ENCODE peak calls at places on chromosome 14, in six cellular contexts. One of them, this sample, is unnamed.

GRCh38 chr14:63245893-63246292 is 41.6 kb downstream of the RHOJ start:
- DNase-seq in memory B cell: no peak
- DNase-seq in T-helper 2 cell: no peak
- DNase-seq in fibroblast of gingiva: no peak
- DNase-seq in astrocyte of the cerebellum: no peak
- DNase-seq in HEK293T: no peak
- DNase-seq in this sample: no peak

GRCh38 chr14:58362798-58363412 is 32.8 kb upstream of the TOMM20L start:
- DNase-seq in memory B cell: no peak
- DNase-seq in T-helper 2 cell: no peak
- DNase-seq in fibroblast of gingiva: peak; percentile 4
- DNase-seq in astrocyte of the cerebellum: peak; percentile 11
- DNase-seq in HEK293T: peak; percentile 16
- DNase-seq in this sample: no peak

GRCh38 chr14:20419404-20419803 is 6.1 kb upstream of the TEP1 start:
- DNase-seq in memory B cell: no peak
- DNase-seq in T-helper 2 cell: no peak
- DNase-seq in fibroblast of gingiva: no peak
- DNase-seq in astrocyte of the cerebellum: no peak
- DNase-seq in HEK293T: no peak
- DNase-seq in this sample: no peak

GRCh38 chr14:92690171-92691011 is 58.0 kb downstream of the LGMN start:
- DNase-seq in memory B cell: no peak
- DNase-seq in T-helper 2 cell: no peak
- DNase-seq in fibroblast of gingiva: peak; percentile 36
- DNase-seq in astrocyte of the cerebellum: peak; percentile 32
- DNase-seq in HEK293T: peak; percentile 35
- DNase-seq in this sample: peak; percentile 36

GRCh38 chr14:61193471-61193870 is 87.7 kb downstream of the TMEM30B start:
- DNase-seq in memory B cell: no peak
- DNase-seq in T-helper 2 cell: no peak
- DNase-seq in fibroblast of gingiva: peak; percentile 50
- DNase-seq in astrocyte of the cerebellum: no peak
- DNase-seq in HEK293T: no peak
- DNase-seq in this sample: no peak

GRCh38 chr14:59438148-59438766 is 26.9 kb downstream of the GPR135 start:
- DNase-seq in memory B cell: no peak
- DNase-seq in T-helper 2 cell: no peak
- DNase-seq in fibroblast of gingiva: peak; percentile 72
- DNase-seq in astrocyte of the cerebellum: peak; percentile 60
- DNase-seq in HEK293T: no peak
- DNase-seq in this sample: no peak

GRCh38 chr14:39186941-39187525 is 12.0 kb downstream of the PNN start:
- DNase-seq in memory B cell: no peak
- DNase-seq in T-helper 2 cell: no peak
- DNase-seq in fibroblast of gingiva: no peak
- DNase-seq in astrocyte of the cerebellum: no peak
- DNase-seq in HEK293T: no peak
- DNase-seq in this sample: no peak

GRCh38 chr14:93787465-93788306 is 599 bp downstream of the PRIMA1 start:
- DNase-seq in memory B cell: no peak
- DNase-seq in T-helper 2 cell: no peak
- DNase-seq in fibroblast of gingiva: no peak
- DNase-seq in astrocyte of the cerebellum: no peak
- DNase-seq in HEK293T: no peak
- DNase-seq in this sample: peak; percentile 65

GRCh38 chr14:82354126-82354525 is 820.5 kb upstream of the SEL1L start:
- DNase-seq in memory B cell: no peak
- DNase-seq in T-helper 2 cell: no peak
- DNase-seq in fibroblast of gingiva: no peak
- DNase-seq in astrocyte of the cerebellum: no peak
- DNase-seq in HEK293T: no peak
- DNase-seq in this sample: no peak

GRCh38 chr14:93078830-93079229 is 36.9 kb downstream of the ITPK1 start:
- DNase-seq in memory B cell: no peak
- DNase-seq in T-helper 2 cell: no peak
- DNase-seq in fibroblast of gingiva: peak; percentile 77
- DNase-seq in astrocyte of the cerebellum: no peak
- DNase-seq in HEK293T: no peak
- DNase-seq in this sample: no peak

GRCh38 chr14:77654001-77654431 is 37.6 kb upstream of the SPTLC2 start:
- DNase-seq in memory B cell: no peak
- DNase-seq in T-helper 2 cell: no peak
- DNase-seq in fibroblast of gingiva: no peak
- DNase-seq in astrocyte of the cerebellum: no peak
- DNase-seq in HEK293T: no peak
- DNase-seq in this sample: no peak

GRCh38 chr14:25375639-25376038 is 325.7 kb upstream of the STXBP6 start:
- DNase-seq in memory B cell: no peak
- DNase-seq in T-helper 2 cell: no peak
- DNase-seq in fibroblast of gingiva: no peak
- DNase-seq in astrocyte of the cerebellum: no peak
- DNase-seq in HEK293T: no peak
- DNase-seq in this sample: no peak

GRCh38 chr14:22095845-22096510 is 422.4 kb upstream of the OR4E1 start:
- DNase-seq in memory B cell: no peak
- DNase-seq in T-helper 2 cell: no peak
- DNase-seq in fibroblast of gingiva: no peak
- DNase-seq in astrocyte of the cerebellum: no peak
- DNase-seq in HEK293T: no peak
- DNase-seq in this sample: no peak